ENCODE peak calls at places on chromosomes 5 and 9, in nine cellular contexts. Y is spleen, B is cardiac fibroblast, V is A549, P is prostate gland, K is fibroblast of mammary gland, H is fibroblast of pulmonary artery, S is Peyer's patch, A is cardiac muscle cell. D is an unnamed sample.

GRCh38 chr9:134369416-134370212 is 43.4 kb downstream of the RXRA start:
- DNase-seq in Y (no peak), B (no peak), V (no peak), P (no peak), K (peak; percentile 15), H (no peak), S (no peak), A (no peak), D (no peak)

GRCh38 chr9:85522459-85523092 is 219.2 kb downstream of the AGTPBP1 start:
- DNase-seq in Y (peak; percentile 87), B (peak; percentile 64), V (peak; percentile 44), P (peak; percentile 8), K (peak; percentile 42), H (peak; percentile 67), S (no peak), A (peak; percentile 73), D (peak; percentile 55)

GRCh38 chr5:96961053-96961452 is 25.2 kb downstream of the LNPEP start:
- DNase-seq in Y (no peak), B (no peak), V (no peak), P (no peak), K (no peak), H (peak; percentile 46), S (no peak), A (peak; percentile 43), D (no peak)

GRCh38 chr9:108834959-108835696 is 20.7 kb downstream of the ACTL7B start:
- DNase-seq in Y (no peak), B (peak; percentile 24), V (no peak), P (no peak), K (no peak), H (peak; percentile 10), S (no peak), A (peak; percentile 53), D (no peak)

GRCh38 chr9:37899041-37899440 is 4.9 kb downstream of the SLC25A51 start:
- DNase-seq in Y (no peak), B (no peak), V (no peak), P (no peak), K (peak; percentile 23), H (peak; percentile 40), S (no peak), A (peak; percentile 30), D (no peak)

GRCh38 chr9:37412431-37413151 is 9.9 kb upstream of the GRHPR start:
- DNase-seq in Y (no peak), B (peak; percentile 51), V (no peak), P (no peak), K (no peak), H (no peak), S (no peak), A (peak; percentile 49), D (no peak)

GRCh38 chr9:36559036-36559695 is 13.5 kb upstream of the MELK start:
- DNase-seq in Y (no peak), B (peak; percentile 64), V (no peak), P (no peak), K (no peak), H (peak; percentile 45), S (no peak), A (peak; percentile 71), D (no peak)

GRCh38 chr5:157855404-157855994 is 3.4 kb downstream of the CLINT1 start:
- DNase-seq in Y (no peak), B (peak; percentile 82), V (peak; percentile 83), P (peak; percentile 32), K (peak; percentile 70), H (peak; percentile 79), S (peak; percentile 76), A (peak; percentile 81), D (peak; percentile 39)

GRCh38 chr9:136920832-136921231 is 23.7 kb downstream of the FBXW5 start:
- DNase-seq in Y (no peak), B (no peak), V (no peak), P (no peak), K (no peak), H (no peak), S (no peak), A (no peak), D (no peak)

GRCh38 chr9:85892406-85892805 is 48.5 kb upstream of the NAA35 start:
- DNase-seq in Y (no peak), B (no peak), V (no peak), P (no peak), K (no peak), H (no peak), S (no peak), A (no peak), D (no peak)

GRCh38 chr5:168167338-168167737 is 124.1 kb upstream of the WWC1 start:
- DNase-seq in Y (no peak), B (no peak), V (no peak), P (no peak), K (no peak), H (no peak), S (no peak), A (no peak), D (no peak)

GRCh38 chr9:98908897-98909634 is 34.6 kb upstream of the COL15A1 start:
- DNase-seq in Y (no peak), B (peak; percentile 33), V (no peak), P (no peak), K (peak; percentile 69), H (peak; percentile 63), S (no peak), A (peak; percentile 51), D (no peak)

GRCh38 chr9:94721754-94722153 is 4.7 kb upstream of the AOPEP start:
- DNase-seq in Y (no peak), B (no peak), V (no peak), P (no peak), K (no peak), H (no peak), S (no peak), A (no peak), D (no peak)

GRCh38 chr5:82793808-82794419 is 283.3 kb downstream of the TMEM167A start:
- DNase-seq in Y (no peak), B (peak; percentile 47), V (peak; percentile 36), P (no peak), K (peak; percentile 50), H (peak; percentile 60), S (peak; percentile 71), A (peak; percentile 37), D (peak; percentile 36)

GRCh38 chr9:95516736-95517558 is at the start of gene PTCH1:
- DNase-seq in Y (no peak), B (peak; percentile 69), V (peak; percentile 42), P (peak; percentile 69), K (peak; percentile 52), H (peak; percentile 55), S (peak; percentile 67), A (peak; percentile 72), D (peak; percentile 63)

GRCh38 chr5:116766470-116766947 is 191.9 kb upstream of the SEMA6A start:
- DNase-seq in Y (no peak), B (peak; percentile 92), V (peak; percentile 67), P (no peak), K (peak; percentile 86), H (peak; percentile 94), S (no peak), A (peak; percentile 99), D (no peak)

GRCh38 chr9:129160712-129161533 is 17.1 kb downstream of the IER5L start:
- DNase-seq in Y (no peak), B (peak; percentile 49), V (peak; percentile 37), P (no peak), K (peak; percentile 73), H (peak; percentile 43), S (no peak), A (peak; percentile 46), D (no peak)

GRCh38 chr5:92890841-92891244 is 690.2 kb downstream of the NR2F1-AS1 start:
- DNase-seq in Y (no peak), B (peak; percentile 45), V (no peak), P (no peak), K (no peak), H (peak; percentile 50), S (no peak), A (peak; percentile 52), D (no peak)

DNA sequence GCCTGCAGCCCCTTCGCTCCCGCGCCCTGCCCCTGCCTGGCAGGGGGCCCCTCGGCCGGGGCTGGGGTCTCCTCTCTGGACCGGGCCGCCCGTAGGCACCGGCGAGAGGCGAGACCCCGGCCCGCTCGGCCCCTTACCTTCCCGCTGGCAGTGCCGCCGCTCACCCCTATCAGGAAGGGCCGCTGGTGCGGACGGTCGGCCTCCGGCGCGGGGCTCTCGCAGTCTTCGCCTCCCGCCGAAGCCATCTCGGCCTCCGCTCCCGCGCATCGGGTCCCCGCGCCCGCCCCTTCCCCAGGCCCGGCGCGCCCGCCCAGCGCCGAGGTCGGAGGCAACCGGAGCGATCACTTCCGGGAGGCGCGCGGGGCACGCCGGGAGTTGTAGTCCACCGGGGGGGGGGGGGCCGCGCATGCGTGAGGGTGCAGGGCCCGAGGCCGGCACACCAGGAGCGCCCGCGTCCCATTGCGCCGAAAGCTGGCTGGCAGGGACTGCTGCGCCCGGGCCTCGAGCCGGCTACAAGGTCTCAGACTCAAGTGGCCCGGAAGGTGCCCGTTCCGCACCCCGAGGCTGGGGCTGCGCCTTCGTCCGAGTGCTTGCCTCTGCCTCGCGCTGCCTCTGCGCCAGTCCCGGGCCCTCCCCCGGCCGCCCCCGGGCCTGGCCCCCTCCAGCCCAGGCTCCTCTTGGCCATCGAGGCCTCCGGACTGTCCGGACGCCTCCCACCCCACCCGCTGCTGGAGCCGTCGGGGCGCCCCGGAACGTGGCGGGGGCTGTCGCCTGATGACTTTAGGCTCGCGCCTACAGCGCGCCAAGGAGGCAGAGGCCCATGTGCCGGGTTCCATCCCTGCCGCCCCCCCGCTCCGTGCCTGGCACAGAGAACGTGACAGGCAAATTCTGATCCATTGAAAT is at the start of gene UCK1:
- DNase-seq in Y (peak; percentile 93), B (peak; percentile 87), V (peak; percentile 83), P (peak; percentile 60), K (peak; percentile 62), H (peak; percentile 80), S (peak; percentile 85), A (peak; percentile 87), D (peak; percentile 72)
- TF ChIP-seq CTCF in Y (no peak), B (no peak), V (no peak), P (peak; percentile 9), K (no peak), H (no peak), S (no peak), A (no peak), D (peak; percentile 4)

DNA sequence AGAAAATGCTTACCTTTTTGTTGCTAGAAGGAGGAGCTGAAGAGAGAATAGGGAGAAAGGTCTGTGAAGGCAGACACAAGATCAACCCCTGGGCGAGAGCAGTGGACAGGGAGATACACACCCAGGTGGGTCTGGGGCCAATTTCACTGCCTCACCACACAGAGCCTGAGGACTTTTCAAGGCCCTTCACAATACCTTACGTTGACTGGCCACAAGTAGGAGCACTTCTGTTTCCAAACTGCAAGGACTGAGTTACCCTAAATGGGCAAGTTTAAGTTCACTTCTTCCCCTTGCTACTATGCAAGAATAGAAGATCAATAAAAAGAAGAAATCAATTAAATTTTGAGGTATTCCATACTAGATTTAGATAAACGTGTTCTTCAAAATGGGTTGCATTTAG is 174.5 kb upstream of the SLC12A2 start:
- DNase-seq in Y (no peak), B (peak; percentile 75), V (peak; percentile 84), P (no peak), K (peak; percentile 56), H (peak; percentile 75), S (peak; percentile 50), A (peak; percentile 75), D (peak; percentile 2)
- TF ChIP-seq CTCF in Y (peak; percentile 25), B (peak; percentile 79), V (peak; percentile 69), P (no peak), K (peak; percentile 70), H (peak; percentile 81), S (peak; percentile 44), A (peak; percentile 76), D (peak; percentile 64)

GRCh38 chr5:146451411-146451810 is 4.3 kb downstream of the TCERG1 start:
- DNase-seq in Y (no peak), B (no peak), V (no peak), P (no peak), K (no peak), H (no peak), S (no peak), A (no peak), D (no peak)
- TF ChIP-seq CTCF in Y (no peak), B (no peak), V (peak; percentile 19), P (no peak), K (no peak), H (peak; percentile 16), S (no peak), A (peak; percentile 10), D (peak; percentile 36)

GRCh38 chr5:140821375-140822280 is at the start of gene PCDHA5:
- DNase-seq in Y (no peak), B (peak; percentile 3), V (peak; percentile 73), P (no peak), K (peak; percentile 24), H (peak; percentile 18), S (no peak), A (peak; percentile 8), D (no peak)
- TF ChIP-seq CTCF in Y (no peak), B (peak; percentile 46), V (peak; percentile 63), P (no peak), K (peak; percentile 51), H (peak; percentile 42), S (no peak), A (peak; percentile 31), D (no peak)

D was measured in neural crest cell.